ENCODE peak calls at places on chromosomes 3 and 15, in five cellular contexts. X is kidney, Z is mesothelial cell of epicardium, D is GM13977, V is trophoblast cell. W is an unnamed sample.

GRCh38 chr3:111923095-111923771 is 55.6 kb upstream of the ABHD10 start:
- DNase-seq in V (no peak), X (no peak), D (no peak), Z (no peak), W (no peak)

GRCh38 chr15:58748040-58748786 is 1.3 kb downstream of the ADAM10 start:
- DNase-seq in D (peak), V (no peak), X (no peak), Z (no peak), W (no peak)

GRCh38 chr15:80423215-80423614 is 19.0 kb downstream of the ARNT2 start:
- DNase-seq in D (no peak), X (no peak), V (no peak), Z (no peak), W (no peak)

GRCh38 chr3:182713743-182714517 is 79.4 kb upstream of the ATP11B start:
- DNase-seq in X (no peak), V (peak), Z (no peak), D (peak), W (peak)

GRCh38 chr15:41557673-41558399 is 1.2 kb upstream of the TYRO3 start:
- DNase-seq in X (peak), V (peak), D (peak), Z (peak), W (peak)

GRCh38 chr3:71176366-71176765 is 407.2 kb downstream of the FOXP1 start:
- DNase-seq in V (no peak), X (no peak), D (no peak), Z (no peak), W (no peak)

GRCh38 chr3:40312661-40313226 is 3.2 kb downstream of the EIF1B start:
- DNase-seq in V (peak), X (no peak), D (no peak), Z (no peak), W (no peak)

GRCh38 chr3:119783883-119784282 is 2.0 kb downstream of the NR1I2 start:
- DNase-seq in D (no peak), Z (no peak), V (no peak), X (no peak), W (no peak)

GRCh38 chr3:196931828-196932587 is 10.3 kb downstream of the NCBP2 start:
- DNase-seq in V (no peak), X (no peak), Z (no peak), D (no peak), W (no peak)

GRCh38 chr3:58384381-58385090 is 49.1 kb downstream of the PDHB start:
- DNase-seq in V (no peak), X (no peak), Z (no peak), D (no peak), W (no peak)

GRCh38 chr3:66200147-66200546 is 20.7 kb upstream of the SLC25A26 start:
- DNase-seq in X (no peak), Z (no peak), V (no peak), D (no peak), W (no peak)

GRCh38 chr15:81265256-81265943 is 58.5 kb downstream of the STARD5 start:
- DNase-seq in V (no peak), Z (no peak), X (no peak), D (peak), W (no peak)

GRCh38 chr3:126549861-126550487 is 8.8 kb downstream of the C3orf22 start:
- DNase-seq in D (no peak), X (peak), Z (peak), V (no peak), W (no peak)

GRCh38 chr3:65901236-65901635 is 137.5 kb downstream of the MAGI1 start:
- DNase-seq in Z (no peak), X (no peak), D (no peak), V (no peak), W (no peak)

GRCh38 chr3:39443530-39443929 is 23.9 kb upstream of the MOBP start:
- DNase-seq in D (no peak), V (no peak), X (no peak), Z (no peak), W (peak)

GRCh38 chr15:79192462-79193036 is 90.0 kb upstream of the ANKRD34C start:
- DNase-seq in D (no peak), Z (no peak), X (no peak), V (no peak), W (no peak)

GRCh38 chr3:161316006-161316689 is 55.2 kb downstream of the SPTSSB start:
- DNase-seq in D (no peak), X (no peak), Z (no peak), V (peak), W (no peak)

GRCh38 chr15:78761020-78761419 is 50.2 kb downstream of the ADAMTS7 start:
- DNase-seq in V (no peak), X (peak), Z (no peak), D (no peak), W (no peak)

GRCh38 chr3:61903931-61904657 is 342.7 kb downstream of the PTPRG start:
- DNase-seq in V (no peak), D (no peak), Z (no peak), X (no peak), W (no peak)

GRCh38 chr3:138220788-138221187 is 33.7 kb downstream of the ARMC8 start:
- DNase-seq in X (no peak), V (no peak), D (no peak), Z (no peak), W (no peak)

GRCh38 chr3:141143546-141143945 is 88.1 kb upstream of the PXYLP1 start:
- DNase-seq in X (no peak), D (no peak), Z (no peak), V (no peak), W (no peak)

GRCh38 chr15:66862111-66862815 is 160.2 kb downstream of the SMAD6 start:
- DNase-seq in V (no peak), D (no peak), X (no peak), Z (no peak), W (no peak)

GRCh38 chr3:42078686-42079085 is 12.5 kb upstream of the TRAK1 start:
- DNase-seq in X (no peak), V (peak), D (no peak), Z (no peak), W (no peak)

GRCh38 chr3:34022147-34022546 is 223.7 kb downstream of the PDCD6IP start:
- DNase-seq in V (no peak), D (no peak), X (no peak), Z (no peak), W (no peak)

GRCh38 chr3:64321747-64322146 is 96.5 kb upstream of the PRICKLE2 start:
- DNase-seq in X (no peak), V (peak), D (no peak), Z (no peak), W (no peak)

GRCh38 chr3:45555666-45556065 is 38.9 kb upstream of the LIMD1 start:
- DNase-seq in V (no peak), D (no peak), Z (no peak), X (no peak), W (no peak)

GRCh38 chr15:30958219-30958618 is 33.2 kb downstream of the MTMR10 start:
- DNase-seq in D (no peak), Z (no peak), X (no peak), V (no peak), W (no peak)

GRCh38 chr15:69593981-69594966 is 141.7 kb downstream of the RPLP1 start:
- DNase-seq in Z (no peak), V (no peak), X (no peak), D (no peak), W (no peak)

GRCh38 chr3:126959921-126960603 is 22.9 kb upstream of the PLXNA1 start:
- DNase-seq in V (no peak), X (no peak), D (no peak), Z (no peak), W (peak)

GRCh38 chr3:27425896-27426565 is 56.8 kb upstream of the NEK10 start:
- DNase-seq in X (no peak), V (no peak), Z (no peak), D (no peak), W (no peak)

GRCh38 chr15:66725468-66725785 is 23.4 kb downstream of the SMAD6 start:
- DNase-seq in V (no peak), X (peak), Z (no peak), D (no peak), W (no peak)

GRCh38 chr3:123834631-123835030 is 49.5 kb downstream of the MYLK start:
- DNase-seq in X (no peak), D (no peak), Z (no peak), V (no peak), W (no peak)

GRCh38 chr15:85316244-85316934 is 64.0 kb upstream of the AKAP13 start:
- DNase-seq in Z (no peak), V (no peak), D (no peak), X (no peak), W (no peak)

W was measured in iPS-NIHi11.